ENCODE peak calls at places on chromosomes 16 and 17, in eight cellular contexts. W is GM23248, A is HCT116, M is PC-3, B is GM23338, S is Karpas-422, K is hepatocyte, D is SK-N-SH. C is an unnamed sample.

GRCh38 chr17:21171309-21171922 is 42.5 kb downstream of the TMEM11 start:
- DNase-seq in W (no peak), A (no peak), M (no peak), B (no peak), S (no peak), K (no peak), D (no peak), C (peak; percentile 88)

GRCh38 chr17:27976331-27976730 is 66.1 kb upstream of the NLK start:
- DNase-seq in W (no peak), A (no peak), M (no peak), B (no peak), S (no peak), K (no peak), D (no peak), C (no peak)

GRCh38 chr17:5561736-5562135 is 22.6 kb downstream of the NLRP1 start:
- DNase-seq in W (no peak), A (no peak), M (no peak), B (peak; percentile 11), S (peak; percentile 23), K (no peak), D (no peak), C (no peak)

GRCh38 chr17:41894791-41895331 is 23.9 kb downstream of the ACLY start:
- DNase-seq in W (peak; percentile 94), A (no peak), M (peak; percentile 30), B (no peak), S (no peak), K (no peak), D (peak; percentile 73), C (no peak)

GRCh38 chr16:18039931-18040330 is 296.6 kb downstream of the NPIPA8 start:
- DNase-seq in W (peak; percentile 6), A (no peak), M (no peak), B (no peak), S (no peak), K (no peak), D (no peak), C (no peak)

GRCh38 chr17:48745381-48746275 is 17.1 kb upstream of the HOXB13 start:
- DNase-seq in W (no peak), A (no peak), M (peak; percentile 74), B (peak; percentile 49), S (no peak), K (no peak), D (no peak), C (no peak)

GRCh38 chr17:76630151-76630550 is 13.4 kb downstream of the ST6GALNAC1 start:
- DNase-seq in W (no peak), A (no peak), M (no peak), B (peak; percentile 53), S (no peak), K (no peak), D (no peak), C (no peak)

GRCh38 chr17:32697728-32698625 is 178.9 kb downstream of the MYO1D start:
- DNase-seq in W (peak; percentile 21), A (no peak), M (peak; percentile 59), B (no peak), S (no peak), K (no peak), D (no peak), C (no peak)

GRCh38 chr17:65902831-65903549 is 288.9 kb downstream of the CEP112 start:
- DNase-seq in W (no peak), A (no peak), M (no peak), B (peak; percentile 32), S (no peak), K (no peak), D (no peak), C (no peak)

GRCh38 chr16:82197540-82198240 is 27.7 kb upstream of the MPHOSPH6 start:
- DNase-seq in W (no peak), A (no peak), M (no peak), B (no peak), S (no peak), K (no peak), D (no peak), C (no peak)

GRCh38 chr17:45228121-45228941 is 6.6 kb downstream of the FMNL1 start:
- DNase-seq in W (no peak), A (no peak), M (no peak), B (no peak), S (no peak), K (peak; percentile 6), D (no peak), C (peak; percentile 56)

GRCh38 chr16:66315210-66315825 is 51.2 kb upstream of the CDH5 start:
- DNase-seq in W (peak; percentile 80), A (peak; percentile 54), M (peak; percentile 73), B (peak; percentile 86), S (peak; percentile 82), K (peak; percentile 85), D (peak; percentile 79), C (peak; percentile 69)

GRCh38 chr16:3609895-3610697 is 1.3 kb downstream of the SLX4 start:
- DNase-seq in W (peak; percentile 15), A (no peak), M (no peak), B (no peak), S (peak; percentile 66), K (peak; percentile 32), D (no peak), C (no peak)

GRCh38 chr16:54647731-54648221 is 282.9 kb upstream of the IRX5 start:
- DNase-seq in W (peak; percentile 67), A (no peak), M (no peak), B (no peak), S (no peak), K (no peak), D (no peak), C (no peak)

GRCh38 chr17:4598776-4599504 is 14.6 kb downstream of the SMTNL2 start:
- DNase-seq in W (peak; percentile 43), A (no peak), M (no peak), B (no peak), S (no peak), K (peak; percentile 74), D (peak; percentile 27), C (no peak)

GRCh38 chr16:89297870-89298545 is 80.5 kb downstream of the ZNF778 start:
- DNase-seq in W (no peak), A (no peak), M (no peak), B (no peak), S (no peak), K (no peak), D (no peak), C (no peak)

GRCh38 chr16:89298826-89299225 is 81.3 kb downstream of the ZNF778 start:
- DNase-seq in W (no peak), A (no peak), M (no peak), B (peak; percentile 10), S (no peak), K (no peak), D (no peak), C (no peak)

GRCh38 chr16:89295915-89296314 is 78.4 kb downstream of the ZNF778 start:
- DNase-seq in W (no peak), A (no peak), M (no peak), B (no peak), S (no peak), K (no peak), D (no peak), C (no peak)

GRCh38 chr16:89295071-89295900 is 77.8 kb downstream of the ZNF778 start:
- DNase-seq in W (no peak), A (no peak), M (no peak), B (no peak), S (no peak), K (no peak), D (no peak), C (no peak)

GRCh38 chr16:89297156-89297869 is 79.8 kb downstream of the ZNF778 start:
- DNase-seq in W (no peak), A (no peak), M (no peak), B (peak; percentile 39), S (no peak), K (no peak), D (no peak), C (no peak)
- H3K4me2 ChIP-seq in W (no peak overlapping the region), A (no peak overlapping the region), M (no peak overlapping the region), B (peak overlapping the region; percentile 46), S (no peak overlapping the region), K (no peak overlapping the region), D (no peak overlapping the region), C (no peak overlapping the region)

DNA sequence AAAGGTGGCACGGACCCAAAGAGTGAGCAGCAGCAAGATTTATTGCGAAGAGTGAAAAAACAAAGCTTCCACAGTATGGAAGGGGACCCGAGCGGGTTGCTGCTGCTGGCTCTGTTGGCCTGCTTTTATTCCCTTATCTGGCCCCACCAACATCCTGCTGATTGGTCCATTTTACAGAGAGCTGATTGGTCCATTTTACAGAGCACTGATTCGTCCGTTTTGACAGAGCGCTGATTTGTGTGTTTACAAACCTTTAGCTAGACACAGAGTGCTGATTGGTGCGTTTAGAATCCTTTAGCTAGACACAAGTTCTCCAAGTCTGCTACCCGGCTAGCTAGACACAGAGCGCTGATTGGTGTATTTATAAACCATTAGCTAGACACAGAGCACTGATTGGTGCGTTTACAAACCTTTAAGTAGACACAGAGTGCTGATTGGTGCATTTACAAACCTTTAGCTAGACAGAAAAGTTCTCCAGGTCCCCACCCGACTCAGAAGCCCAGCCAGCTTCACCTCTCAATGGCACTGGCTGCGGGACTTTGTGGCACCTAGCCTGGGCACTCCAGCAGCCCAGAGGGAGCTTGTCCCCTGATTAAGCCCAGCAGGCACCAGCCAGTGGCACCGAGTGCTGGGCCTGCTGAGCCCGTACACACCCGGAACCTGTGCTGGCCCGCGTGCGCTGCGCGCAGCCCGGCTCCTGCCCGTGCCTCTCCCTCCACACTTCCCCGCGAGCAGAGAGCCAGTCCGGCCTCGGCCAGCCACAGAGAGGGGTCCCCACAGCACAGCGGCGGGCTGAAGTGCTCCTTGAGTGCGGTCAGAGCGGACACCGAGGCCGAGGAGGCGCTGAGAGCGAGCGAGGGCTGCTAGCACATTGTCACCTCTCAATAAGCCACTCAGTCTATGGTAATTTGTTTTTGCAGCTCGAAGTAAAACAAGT is 15.1 kb downstream of the IGSF6 start:
- DNase-seq in W (no peak), A (no peak), M (no peak), B (no peak), S (no peak), K (no peak), D (no peak), C (no peak)
- H3K9me2 ChIP-seq in W (no peaks in the 10 kb centered on the region), A (no peaks in the 10 kb centered on the region), M (no peaks in the 10 kb centered on the region), B (no peaks in the 10 kb centered on the region), S (no peaks in the 10 kb centered on the region), K (no peaks in the 10 kb centered on the region), D (no peaks in the 10 kb centered on the region), C (no peaks in the 10 kb centered on the region)

GRCh38 chr16:87918314-87918713 is 18.0 kb downstream of the CA5A start:
- DNase-seq in W (peak; percentile 85), A (no peak), M (no peak), B (no peak), S (no peak), K (no peak), D (no peak), C (no peak)
- H3K4me2 ChIP-seq in W (peak overlapping the region; percentile 98), A (no peak overlapping the region), M (no peak overlapping the region), B (no peak overlapping the region), S (no peak overlapping the region), K (no peak overlapping the region), D (no peak overlapping the region), C (peak overlapping the region; percentile 34)

DNA sequence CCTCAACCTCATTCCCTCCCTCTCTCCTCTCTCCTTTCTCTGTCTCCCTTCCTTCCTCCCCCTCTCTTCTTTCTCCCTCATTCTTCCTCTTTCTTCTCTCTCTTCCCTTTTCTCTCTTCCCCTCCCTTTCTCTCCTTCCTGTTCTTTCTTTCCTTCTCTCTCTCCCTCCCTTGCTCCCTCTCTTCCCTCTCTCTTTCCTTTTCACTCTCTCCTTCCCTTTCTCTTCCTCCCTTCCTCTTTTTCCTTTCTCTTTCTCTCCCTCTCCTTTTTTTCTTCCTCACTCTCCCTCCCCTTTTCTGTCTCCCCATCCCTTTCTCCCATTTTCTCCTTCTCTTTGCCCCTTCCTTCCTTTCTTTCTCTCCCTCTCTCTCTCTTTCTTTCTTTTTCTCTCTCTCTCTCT is 7.9 kb upstream of the ELAC2 start:
- DNase-seq in W (no peak), A (no peak), M (no peak), B (no peak), S (no peak), K (no peak), D (no peak), C (no peak)
- H3K9me2 ChIP-seq in W (no peaks in the 10 kb centered on the region), A (no peaks in the 10 kb centered on the region), M (no peaks in the 10 kb centered on the region), B (no peaks in the 10 kb centered on the region), S (no peaks in the 10 kb centered on the region), K (no peaks in the 10 kb centered on the region), D (no peaks in the 10 kb centered on the region), C (no peaks in the 10 kb centered on the region)